ENCODE peak calls at places on chromosomes 16 and 17, in four cellular contexts. One of them, this sample, is unnamed. For H3K9me3, the result is how much of the 10 kb centered on the place peaks cover.

GRCh38 chr17:81170727-81171494 is 4.9 kb upstream of the AATK start:
- DNase-seq in thoracic aorta: no peak
- DNase-seq in upper lobe of left lung: no peak
- DNase-seq in astrocyte: no peak
- DNase-seq in this sample: no peak

GRCh38 chr16:71542377-71542776 is 16.2 kb downstream of the CHST4 start:
- DNase-seq in thoracic aorta: no peak
- DNase-seq in upper lobe of left lung: peak
- DNase-seq in astrocyte: no peak
- DNase-seq in this sample: peak

GRCh38 chr16:86395477-86395876 is 114.8 kb upstream of the FOXF1 start:
- DNase-seq in thoracic aorta: no peak
- DNase-seq in upper lobe of left lung: no peak
- DNase-seq in astrocyte: no peak
- DNase-seq in this sample: no peak

GRCh38 chr17:47957591-47958490 is at the start of gene PRR15L:
- DNase-seq in thoracic aorta: no peak
- DNase-seq in upper lobe of left lung: peak
- DNase-seq in astrocyte: no peak
- DNase-seq in this sample: no peak

GRCh38 chr16:4426021-4426684 is 485 bp downstream of the DNAJA3 start:
- DNase-seq in thoracic aorta: no peak
- DNase-seq in upper lobe of left lung: no peak
- DNase-seq in astrocyte: no peak
- DNase-seq in this sample: no peak

GRCh38 chr17:34598161-34598776 is 18.9 kb downstream of the TMEM132E start:
- DNase-seq in thoracic aorta: no peak
- DNase-seq in upper lobe of left lung: no peak
- DNase-seq in astrocyte: no peak
- DNase-seq in this sample: no peak

GRCh38 chr16:89862732-89863131 is 10.7 kb upstream of the TCF25 start:
- DNase-seq in thoracic aorta: no peak
- DNase-seq in upper lobe of left lung: no peak
- DNase-seq in astrocyte: no peak
- DNase-seq in this sample: no peak

GRCh38 chr17:2837147-2837561 is 40.9 kb downstream of the RAP1GAP2 start:
- DNase-seq in thoracic aorta: no peak
- DNase-seq in upper lobe of left lung: no peak
- DNase-seq in astrocyte: no peak
- DNase-seq in this sample: peak

GRCh38 chr16:89404561-89404960 is 85.8 kb downstream of the ANKRD11 start:
- DNase-seq in thoracic aorta: no peak
- DNase-seq in upper lobe of left lung: no peak
- DNase-seq in astrocyte: no peak
- DNase-seq in this sample: no peak

GRCh38 chr16:31474173-31474714 is 2.3 kb downstream of the TGFB1I1 start:
- DNase-seq in thoracic aorta: no peak
- DNase-seq in upper lobe of left lung: no peak
- DNase-seq in astrocyte: peak
- DNase-seq in this sample: no peak

GRCh38 chr17:66304304-66305174 is 2.1 kb downstream of the PRKCA start:
- DNase-seq in thoracic aorta: no peak
- DNase-seq in upper lobe of left lung: no peak
- DNase-seq in astrocyte: peak
- DNase-seq in this sample: no peak

GRCh38 chr17:970388-970768 is 9.2 kb downstream of the NXN start:
- DNase-seq in thoracic aorta: no peak
- DNase-seq in upper lobe of left lung: no peak
- DNase-seq in astrocyte: no peak
- DNase-seq in this sample: no peak

GRCh38 chr16:84370723-84371552 is 2.6 kb downstream of the ATP2C2 start:
- DNase-seq in thoracic aorta: no peak
- DNase-seq in upper lobe of left lung: peak
- DNase-seq in astrocyte: no peak
- DNase-seq in this sample: no peak

GRCh38 chr16:73743665-73744496 is 552.7 kb upstream of the PSMD7 start:
- DNase-seq in thoracic aorta: no peak
- DNase-seq in upper lobe of left lung: no peak
- DNase-seq in astrocyte: no peak
- DNase-seq in this sample: no peak

GRCh38 chr16:51119576-51120288 is 31.3 kb downstream of the SALL1 start:
- DNase-seq in thoracic aorta: no peak
- DNase-seq in upper lobe of left lung: no peak
- DNase-seq in astrocyte: no peak
- DNase-seq in this sample: no peak

GRCh38 chr16:6804461-6804860 is 528.2 kb upstream of the RBFOX1 start:
- DNase-seq in thoracic aorta: no peak
- DNase-seq in upper lobe of left lung: no peak
- DNase-seq in astrocyte: no peak
- DNase-seq in this sample: no peak

GRCh38 chr17:22512057-22512456 is 819.7 kb downstream of the KCNJ18 start:
- DNase-seq in thoracic aorta: no peak
- DNase-seq in upper lobe of left lung: no peak
- DNase-seq in astrocyte: no peak
- DNase-seq in this sample: no peak

GRCh38 chr17:753407-753806 is 1.3 kb upstream of the GEMIN4 start:
- DNase-seq in thoracic aorta: no peak
- DNase-seq in upper lobe of left lung: no peak
- DNase-seq in astrocyte: no peak
- DNase-seq in this sample: no peak

GRCh38 chr17:51540151-51540550 is 279.8 kb downstream of the UTP18 start:
- DNase-seq in thoracic aorta: no peak
- DNase-seq in upper lobe of left lung: no peak
- DNase-seq in astrocyte: no peak
- DNase-seq in this sample: no peak

GRCh38 chr17:29299031-29299430 is 5.1 kb upstream of the NUFIP2 start:
- DNase-seq in thoracic aorta: no peak
- DNase-seq in upper lobe of left lung: no peak
- DNase-seq in astrocyte: no peak
- DNase-seq in this sample: no peak

GRCh38 chr16:79639576-79640311 is 39.2 kb upstream of the MAF start:
- DNase-seq in thoracic aorta: no peak
- DNase-seq in upper lobe of left lung: no peak
- DNase-seq in astrocyte: no peak
- DNase-seq in this sample: no peak

GRCh38 chr16:48498761-48499600 is 111.0 kb downstream of the N4BP1 start:
- DNase-seq in thoracic aorta: no peak
- DNase-seq in upper lobe of left lung: no peak
- DNase-seq in astrocyte: peak
- DNase-seq in this sample: no peak

GRCh38 chr17:61355475-61355874 is 44.2 kb upstream of the TBX2 start:
- DNase-seq in thoracic aorta: no peak
- DNase-seq in upper lobe of left lung: no peak
- DNase-seq in astrocyte: no peak
- DNase-seq in this sample: no peak

GRCh38 chr17:81608082-81608481 is 28.8 kb downstream of the NPLOC4 start:
- DNase-seq in thoracic aorta: no peak
- DNase-seq in upper lobe of left lung: no peak
- DNase-seq in astrocyte: peak
- DNase-seq in this sample: no peak

GRCh38 chr17:28646039-28646754 is 1.2 kb upstream of the BLTP2 start:
- DNase-seq in thoracic aorta: no peak
- DNase-seq in upper lobe of left lung: peak
- DNase-seq in astrocyte: no peak
- DNase-seq in this sample: no peak

GRCh38 chr17:49777577-49777976 is 10.9 kb upstream of the KAT7 start:
- DNase-seq in thoracic aorta: no peak
- DNase-seq in upper lobe of left lung: no peak
- DNase-seq in astrocyte: no peak
- DNase-seq in this sample: no peak

GRCh38 chr17:36994438-36994837 is 45.7 kb downstream of the AATF start:
- DNase-seq in thoracic aorta: no peak
- DNase-seq in upper lobe of left lung: no peak
- DNase-seq in astrocyte: peak
- DNase-seq in this sample: no peak

GRCh38 chr16:87052506-87052905 is 264.7 kb downstream of the C16orf95 start:
- DNase-seq in thoracic aorta: no peak
- DNase-seq in upper lobe of left lung: no peak
- DNase-seq in astrocyte: peak
- DNase-seq in this sample: no peak

GRCh38 chr17:71959129-71959528 is 161.7 kb upstream of the SOX9 start:
- DNase-seq in thoracic aorta: no peak
- DNase-seq in upper lobe of left lung: no peak
- DNase-seq in astrocyte: no peak
- DNase-seq in this sample: no peak

GRCh38 chr16:69798466-69798865 is 36.3 kb downstream of the WWP2 start:
- DNase-seq in thoracic aorta: no peak
- DNase-seq in upper lobe of left lung: no peak
- DNase-seq in astrocyte: no peak
- DNase-seq in this sample: no peak

GRCh38 chr17:36592711-36593321 is 1.1 kb downstream of the DHRS11 start:
- DNase-seq in thoracic aorta: no peak
- DNase-seq in upper lobe of left lung: no peak
- DNase-seq in astrocyte: no peak
- DNase-seq in this sample: no peak

GRCh38 chr16:81060576-81061306 is 16.3 kb downstream of the C16orf46 start:
- DNase-seq in thoracic aorta: no peak
- DNase-seq in upper lobe of left lung: no peak
- DNase-seq in astrocyte: no peak
- DNase-seq in this sample: no peak

GRCh38 chr16:28925386-28926228 is 569 bp upstream of the RABEP2 start:
- DNase-seq in thoracic aorta: peak
- DNase-seq in upper lobe of left lung: peak
- DNase-seq in astrocyte: peak
- DNase-seq in this sample: peak

GRCh38 chr16:66668777-66669444 is 27.6 kb downstream of the CMTM4 start:
- DNase-seq in thoracic aorta: no peak
- DNase-seq in upper lobe of left lung: no peak
- DNase-seq in astrocyte: peak
- DNase-seq in this sample: no peak

GRCh38 chr17:34672176-34672785 is 92.9 kb downstream of the TMEM132E start:
- DNase-seq in thoracic aorta: no peak
- DNase-seq in upper lobe of left lung: no peak
- DNase-seq in astrocyte: no peak
- DNase-seq in this sample: no peak

GRCh38 chr16:48617104-48617503 is 7.1 kb upstream of the N4BP1 start:
- DNase-seq in thoracic aorta: no peak
- DNase-seq in upper lobe of left lung: no peak
- DNase-seq in astrocyte: no peak
- DNase-seq in this sample: no peak

GRCh38 chr16:11188801-11189740 is 66.9 kb downstream of the SOCS1 start:
- DNase-seq in thoracic aorta: no peak
- DNase-seq in upper lobe of left lung: no peak
- DNase-seq in astrocyte: no peak
- DNase-seq in this sample: no peak

GRCh38 chr17:13273744-13274295 is 256.0 kb upstream of the ELAC2 start:
- DNase-seq in thoracic aorta: no peak
- DNase-seq in upper lobe of left lung: no peak
- DNase-seq in astrocyte: no peak
- DNase-seq in this sample: no peak

GRCh38 chr17:73797594-73798110 is 153.4 kb upstream of the SDK2 start:
- DNase-seq in thoracic aorta: no peak
- DNase-seq in upper lobe of left lung: no peak
- DNase-seq in astrocyte: no peak
- DNase-seq in this sample: no peak
- H3K27ac ChIP-seq in thoracic aorta: peak
- H3K27ac ChIP-seq in upper lobe of left lung: no peak
- H3K27ac ChIP-seq in astrocyte: peak
- H3K27ac ChIP-seq in this sample: no peak

DNA sequence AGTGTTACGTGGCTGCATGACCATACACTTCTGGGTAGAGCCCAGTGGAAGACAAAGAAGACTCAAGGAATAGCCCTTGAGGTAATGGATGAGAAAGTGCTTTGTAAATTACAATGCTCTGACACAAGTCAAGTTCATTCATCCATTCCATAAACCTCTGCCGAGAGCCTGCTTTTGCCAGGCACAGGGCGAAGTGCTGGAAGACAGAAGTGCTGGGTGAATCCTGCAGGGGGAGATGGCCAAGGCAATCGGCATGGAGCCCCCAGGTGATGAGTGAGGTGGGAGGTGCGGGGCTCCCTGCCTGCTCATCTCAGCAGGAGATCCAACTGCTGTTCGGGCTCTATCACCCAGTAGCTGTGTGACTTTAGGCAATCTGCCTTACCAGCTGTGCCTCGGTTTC is 2.8 kb upstream of the SOCS3 start:
- DNase-seq in thoracic aorta: no peak
- DNase-seq in upper lobe of left lung: no peak
- DNase-seq in astrocyte: no peak
- DNase-seq in this sample: no peak
- TF ChIP-seq CTCF in thoracic aorta: no peak
- TF ChIP-seq CTCF in upper lobe of left lung: no peak
- TF ChIP-seq CTCF in astrocyte: peak
- TF ChIP-seq CTCF in this sample: no peak

GRCh38 chr16:8877894-8878522 is 4.1 kb upstream of the LITAFD start:
- DNase-seq in thoracic aorta: no peak
- DNase-seq in upper lobe of left lung: no peak
- DNase-seq in astrocyte: no peak
- DNase-seq in this sample: no peak
- H3K9me3 ChIP-seq in thoracic aorta: under half
- H3K9me3 ChIP-seq in upper lobe of left lung: under half
- H3K9me3 ChIP-seq in astrocyte: under half
- H3K9me3 ChIP-seq in this sample: under half

GRCh38 chr17:6596076-6596475 is 39.7 kb upstream of the PITPNM3 start:
- DNase-seq in thoracic aorta: no peak
- DNase-seq in upper lobe of left lung: no peak
- DNase-seq in astrocyte: no peak
- DNase-seq in this sample: no peak
- H3K27ac ChIP-seq in thoracic aorta: no peak
- H3K27ac ChIP-seq in upper lobe of left lung: no peak
- H3K27ac ChIP-seq in astrocyte: no peak
- H3K27ac ChIP-seq in this sample: no peak

This sample was measured in CD4-positive, alpha-beta T cell.